ENCODE peak calls at places on chromosome 19, in four cellular contexts. V, Z, D and N are unnamed samples.

GRCh38 chr19:2129486-2129885 is 21.9 kb downstream of the AP3D1 start:
- DNase-seq in Z (no peak), D (no peak), V (no peak), N (no peak)

GRCh38 chr19:1992759-1993260 is 22.7 kb downstream of the BTBD2 start:
- DNase-seq in Z (no peak), D (no peak), V (peak), N (no peak)

GRCh38 chr19:44722131-44723121 is 23.5 kb downstream of the CEACAM16 start:
- DNase-seq in V (no peak), D (no peak), Z (no peak), N (no peak)

GRCh38 chr19:5824791-5825577 is 14.5 kb downstream of the FUT6 start:
- DNase-seq in D (no peak), V (no peak), Z (no peak), N (no peak)

GRCh38 chr19:5891938-5892771 is 11.4 kb downstream of the NDUFA11 start:
- DNase-seq in V (peak), Z (no peak), D (no peak), N (no peak)

GRCh38 chr19:33468361-33469170 is 53.0 kb downstream of the PEPD start:
- DNase-seq in Z (no peak), V (no peak), D (peak), N (no peak)

GRCh38 chr19:18479964-18480723 is 41.7 kb downstream of the ELL start:
- DNase-seq in D (no peak), Z (no peak), V (peak), N (no peak)

GRCh38 chr19:35153701-35154534 is 617 bp upstream of the FXYD5 start:
- DNase-seq in Z (no peak), D (no peak), V (no peak), N (peak)

GRCh38 chr19:18940791-18941627 is at the start of gene HOMER3:
- DNase-seq in D (peak), Z (peak), V (peak), N (peak)

DNA sequence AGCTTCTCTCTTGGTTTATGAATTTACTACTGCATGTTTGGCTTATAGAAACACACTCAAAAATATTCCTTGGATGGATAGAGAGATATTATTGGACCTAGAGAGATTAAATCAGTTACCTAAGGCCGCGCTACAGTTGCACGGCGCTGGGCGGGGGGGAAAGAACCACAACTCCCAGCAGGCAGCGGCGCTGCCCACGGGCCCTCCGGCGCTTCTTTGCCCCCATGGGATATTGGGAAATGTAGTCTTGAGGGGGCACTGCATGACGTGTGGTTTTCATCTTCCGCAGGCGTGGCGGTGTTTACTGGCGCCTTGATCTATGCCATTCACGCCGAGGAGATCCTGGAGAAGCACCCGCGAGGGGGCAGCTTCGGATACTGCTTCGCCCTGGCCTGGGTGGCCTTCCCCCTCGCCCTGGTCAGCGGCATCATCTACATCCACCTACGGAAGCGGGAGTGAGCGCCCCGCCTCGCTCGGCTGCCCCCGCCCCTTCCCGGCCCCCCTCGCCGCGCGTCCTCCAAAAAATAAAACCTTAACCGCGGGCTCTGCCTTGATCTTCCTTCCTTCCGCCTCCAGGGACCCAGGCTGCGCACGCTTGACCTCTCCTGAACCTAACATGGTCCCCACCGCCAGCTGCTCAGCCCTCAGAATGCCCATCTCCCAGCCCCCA is 4.8 kb downstream of the EMP3 start:
- DNase-seq in D (peak), Z (peak), V (no peak), N (peak)
- TF ChIP-seq CTCF in D (no peak), Z (no peak), V (no peak), N (no peak)

GRCh38 chr19:46404039-46404883 is 9.1 kb downstream of the CCDC8 start:
- DNase-seq in V (no peak), Z (peak), D (no peak), N (no peak)

GRCh38 chr19:46402725-46403124 is 10.6 kb downstream of the CCDC8 start:
- DNase-seq in D (no peak), V (no peak), Z (no peak), N (no peak)

GRCh38 chr19:46407891-46408426 is 5.4 kb downstream of the CCDC8 start:
- DNase-seq in V (no peak), Z (no peak), D (no peak), N (no peak)

GRCh38 chr19:46408611-46409039 is 4.7 kb downstream of the CCDC8 start:
- DNase-seq in V (no peak), Z (peak), D (peak), N (no peak)

DNA sequence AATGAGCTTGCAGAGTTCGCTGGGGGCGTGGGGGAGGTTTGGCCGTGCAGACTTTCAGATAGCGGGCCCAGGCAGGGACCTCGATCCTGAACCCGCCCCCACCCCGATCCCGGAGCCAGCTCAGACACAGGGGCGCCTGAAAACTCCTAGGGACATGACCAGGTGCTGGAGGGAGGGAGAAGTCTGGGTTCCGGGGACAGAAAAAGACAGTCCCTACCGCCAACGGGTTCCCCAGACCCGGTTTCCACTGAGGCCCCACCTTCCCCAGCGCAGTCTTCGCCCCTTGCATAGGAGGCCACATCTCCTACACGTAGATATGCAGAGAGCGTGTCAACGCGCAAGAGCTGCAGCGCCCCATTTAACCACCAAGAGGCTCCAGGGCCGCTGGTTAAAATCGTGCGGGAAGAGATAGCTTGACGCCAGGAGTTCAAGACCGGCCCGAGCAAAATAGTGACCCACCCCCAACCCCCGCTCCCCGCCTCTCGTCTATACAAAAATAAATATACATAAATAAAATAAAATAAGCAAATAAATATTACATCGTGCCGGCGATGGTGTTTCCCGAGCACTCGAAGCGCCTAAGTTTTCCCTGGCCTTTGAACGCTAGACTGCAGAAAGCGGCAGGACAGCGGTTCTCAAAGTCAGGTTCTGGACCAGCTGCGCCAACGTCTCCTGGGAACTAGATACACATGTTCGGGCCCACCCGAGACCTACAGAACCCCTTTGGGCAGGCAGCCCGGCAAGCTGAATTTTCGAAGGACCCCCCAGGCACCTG is 8.3 kb downstream of the CCDC8 start:
- DNase-seq in Z (no peak), D (no peak), V (no peak), N (no peak)
- TF ChIP-seq CTCF in Z (no peak), D (no peak), V (no peak), N (no peak)

GRCh38 chr19:49663224-49663623 is 2.4 kb downstream of the IRF3 start:
- DNase-seq in D (no peak), Z (no peak), V (no peak), N (no peak)

GRCh38 chr19:49665301-49666119 is at the start of the genes BCL2L12 and IRF3:
- DNase-seq in D (peak), Z (peak), V (peak), N (peak)

GRCh38 chr19:49662011-49662410 is 3.6 kb downstream of the IRF3 start:
- DNase-seq in V (no peak), D (no peak), Z (no peak), N (no peak)

GRCh38 chr19:49666120-49666444 is 349 bp downstream of the BCL2L12 start:
- DNase-seq in Z (no peak), V (no peak), D (no peak), N (no peak)

GRCh38 chr19:49664171-49665070 is 1.2 kb downstream of the IRF3 start:
- DNase-seq in V (peak), Z (peak), D (peak), N (peak)
- TF ChIP-seq CTCF in V (no peak), Z (peak), D (no peak), N (no peak)

GRCh38 chr19:7326105-7326877 is 22.4 kb upstream of the ARHGEF18 start:
- DNase-seq in Z (no peak), V (peak), D (no peak), N (no peak)
- TF ChIP-seq CTCF in Z (no peak), V (peak), D (no peak), N (no peak)